ENCODE peak calls at places on chromosomes 13 and 19, in four cellular contexts. N is AML-193; G is colonic mucosa; T is stimulated activated naive CD4-positive, alpha-beta T cell. I is an unnamed sample.

GRCh38 chr13:80399340-80400163 is 58.6 kb upstream of the SPRY2 start:
- DNase-seq in N (peak), G (no peak), T (no peak), I (peak)

GRCh38 chr19:12495002-12495802 is 10.6 kb upstream of the ZNF709 start:
- DNase-seq in N (peak), G (peak), T (peak), I (peak)

GRCh38 chr13:32737679-32738078 is 151.4 kb downstream of the PDS5B start:
- DNase-seq in N (no peak), G (no peak), T (no peak), I (no peak)

GRCh38 chr19:2555422-2556220 is 79.7 kb downstream of the GADD45B start:
- DNase-seq in N (no peak), G (no peak), T (no peak), I (no peak)

GRCh38 chr13:32430018-32430747 is 2.3 kb upstream of the N4BP2L1 start:
- DNase-seq in N (no peak), G (no peak), T (no peak), I (peak)

GRCh38 chr19:8506402-8506957 is 4.0 kb upstream of the PRAM1 start:
- DNase-seq in N (no peak), G (no peak), T (no peak), I (no peak)

GRCh38 chr13:50386527-50387123 is 371.4 kb downstream of the KCNRG start:
- DNase-seq in N (no peak), G (no peak), T (no peak), I (no peak)

GRCh38 chr19:14563989-14564650 is 7.7 kb downstream of the NDUFB7 start:
- DNase-seq in N (no peak), G (no peak), T (peak), I (no peak)

GRCh38 chr13:71015021-71015420 is 852.0 kb downstream of the DACH1 start:
- DNase-seq in N (no peak), G (no peak), T (no peak), I (no peak)

GRCh38 chr19:10782795-10783194 is 53.2 kb downstream of the TMED1 start:
- DNase-seq in N (no peak), G (no peak), T (no peak), I (peak)

GRCh38 chr19:18669524-18669817 is 14.0 kb upstream of the CRTC1 start:
- DNase-seq in N (no peak), G (no peak), T (no peak), I (no peak)

GRCh38 chr19:13839193-13839937 is 37.6 kb upstream of the NANOS3 start:
- DNase-seq in N (peak), G (peak), T (peak), I (peak)

GRCh38 chr19:18156841-18157464 is 4.0 kb downstream of the PIK3R2 start:
- DNase-seq in N (no peak), G (peak), T (no peak), I (no peak)

GRCh38 chr19:15825753-15826152 is 10.3 kb upstream of the OR10H1 start:
- DNase-seq in N (no peak), G (no peak), T (no peak), I (no peak)

GRCh38 chr13:79541426-79542049 is 60.6 kb downstream of the NDFIP2 start:
- DNase-seq in N (peak), G (no peak), T (no peak), I (peak)

GRCh38 chr13:24011266-24011665 is 114.0 kb upstream of the C1QTNF9B start:
- DNase-seq in N (no peak), G (no peak), T (no peak), I (no peak)

GRCh38 chr13:59208405-59209195 is 955.1 kb downstream of the DIAPH3 start:
- DNase-seq in N (no peak), G (no peak), T (no peak), I (no peak)

GRCh38 chr13:51332566-51333361 is 6.7 kb upstream of the SERPINE3 start:
- DNase-seq in N (no peak), G (no peak), T (no peak), I (no peak)

GRCh38 chr19:32642771-32643170 is 32.2 kb downstream of the ANKRD27 start:
- DNase-seq in N (no peak), G (no peak), T (peak), I (no peak)

GRCh38 chr19:17829855-17830566 is 8.7 kb upstream of the INSL3 start:
- DNase-seq in N (no peak), G (peak), T (no peak), I (no peak)

GRCh38 chr19:18794692-18795091 is 3.6 kb upstream of the COMP start:
- DNase-seq in N (no peak), G (no peak), T (no peak), I (no peak)

GRCh38 chr13:110298221-110298565 is 8.8 kb downstream of the COL4A1 start:
- DNase-seq in N (no peak), G (no peak), T (no peak), I (no peak)

GRCh38 chr13:41608779-41609178 is 151.4 kb downstream of the RGCC start:
- DNase-seq in N (no peak), G (no peak), T (no peak), I (no peak)

GRCh38 chr19:715347-715746 is 6.6 kb downstream of the PALM start:
- DNase-seq in N (no peak), G (no peak), T (no peak), I (no peak)

GRCh38 chr19:17467471-17468301 is 2.6 kb upstream of the SLC27A1 start:
- DNase-seq in N (no peak), G (no peak), T (no peak), I (no peak)

GRCh38 chr13:98083507-98083906 is 59.4 kb upstream of the FARP1 start:
- DNase-seq in N (no peak), G (no peak), T (no peak), I (no peak)

GRCh38 chr13:86881390-86881789 is 789.8 kb upstream of the SLITRK5 start:
- DNase-seq in N (no peak), G (no peak), T (no peak), I (no peak)

GRCh38 chr19:3178973-3179738 is 587 bp downstream of the S1PR4 start:
- DNase-seq in N (peak), G (no peak), T (no peak), I (no peak)

GRCh38 chr13:41696163-41697003 is 239.0 kb downstream of the RGCC start:
- DNase-seq in N (no peak), G (no peak), T (no peak), I (no peak)

GRCh38 chr19:16969127-16969526 is 57.5 kb downstream of the CPAMD8 start:
- DNase-seq in N (peak), G (no peak), T (no peak), I (no peak)

GRCh38 chr13:31175847-31176536 is 14.3 kb upstream of the HSPH1 start:
- DNase-seq in N (no peak), G (no peak), T (no peak), I (no peak)

GRCh38 chr13:77544365-77544764 is 8.9 kb downstream of the SCEL start:
- DNase-seq in N (no peak), G (peak), T (no peak), I (no peak)

GRCh38 chr13:50124536-50125305 is 109.5 kb downstream of the KCNRG start:
- DNase-seq in N (no peak), G (peak), T (peak), I (no peak)

GRCh38 chr19:42272535-42272897 is 3.5 kb downstream of the CIC start:
- DNase-seq in N (no peak), G (no peak), T (no peak), I (no peak)

GRCh38 chr19:38506723-38507550 is 73.4 kb downstream of the RYR1 start:
- DNase-seq in N (no peak), G (peak), T (peak), I (no peak)

GRCh38 chr19:12937243-12938053 is 961 bp upstream of the CALR start:
- DNase-seq in N (peak), G (peak), T (no peak), I (peak)

GRCh38 chr19:35269425-35270117 is 809 bp downstream of the USF2 start:
- DNase-seq in N (peak), G (peak), T (peak), I (peak)

I was measured in GF-D8.